ENCODE peak calls at places on chromosome 14, in ten cellular contexts. D is ovary, S is cardiac muscle cell, N is body of pancreas, E is fibroblast of the aortic adventitia, A is fibroblast of lung, U is right atrium auricular region, C is heart right ventricle, F is AG09319, Q is A549. P is an unnamed sample.

GRCh38 chr14:104146651-104147345 is 8.4 kb downstream of the KIF26A start:
- DNase-seq in D (no peak), S (no peak), N (peak), E (no peak), A (no peak), U (no peak), C (no peak), F (no peak), Q (no peak), P (peak)

GRCh38 chr14:72948481-72949138 is 22.3 kb downstream of the DCAF4 start:
- DNase-seq in D (peak), S (peak), N (peak), E (peak), A (peak), U (peak), C (peak), F (peak), Q (peak), P (peak)

GRCh38 chr14:90319634-90320541 is 11.9 kb downstream of the NRDE2 start:
- DNase-seq in D (no peak), S (no peak), N (no peak), E (no peak), A (no peak), U (no peak), C (no peak), F (no peak), Q (no peak), P (no peak)

GRCh38 chr14:63214417-63215196 is 10.4 kb downstream of the RHOJ start:
- DNase-seq in D (no peak), S (no peak), N (no peak), E (no peak), A (no peak), U (no peak), C (no peak), F (no peak), Q (no peak), P (no peak)

GRCh38 chr14:89688520-89688919 is 266.0 kb downstream of the EFCAB11 start:
- DNase-seq in D (no peak), S (peak), N (no peak), E (no peak), A (no peak), U (no peak), C (no peak), F (no peak), Q (no peak), P (no peak)

GRCh38 chr14:62710811-62711210 is 334.4 kb downstream of the KCNH5 start:
- DNase-seq in D (no peak), S (no peak), N (no peak), E (no peak), A (no peak), U (no peak), C (no peak), F (no peak), Q (no peak), P (no peak)

GRCh38 chr14:39107624-39108023 is 4.6 kb upstream of the SEC23A start:
- DNase-seq in D (no peak), S (peak), N (no peak), E (peak), A (peak), U (no peak), C (no peak), F (no peak), Q (peak), P (peak)

GRCh38 chr14:64734990-64735389 is 30.8 kb downstream of the PLEKHG3 start:
- DNase-seq in D (no peak), S (no peak), N (no peak), E (no peak), A (no peak), U (no peak), C (no peak), F (no peak), Q (no peak), P (peak)

GRCh38 chr14:77099425-77100167 is 1.5 kb downstream of the CIPC start:
- DNase-seq in D (no peak), S (peak), N (no peak), E (peak), A (peak), U (no peak), C (peak), F (peak), Q (no peak), P (no peak)

GRCh38 chr14:87179936-87180335 is 813.0 kb downstream of the GALC start:
- DNase-seq in D (no peak), S (no peak), N (no peak), E (no peak), A (peak), U (no peak), C (no peak), F (no peak), Q (no peak), P (no peak)

GRCh38 chr14:47391105-47391504 is 284.3 kb downstream of the MDGA2 start:
- DNase-seq in D (no peak), S (no peak), N (no peak), E (no peak), A (no peak), U (no peak), C (no peak), F (no peak), Q (no peak), P (no peak)

GRCh38 chr14:62162998-62163589 is 400.9 kb downstream of the SNAPC1 start:
- DNase-seq in D (no peak), S (peak), N (peak), E (peak), A (peak), U (no peak), C (no peak), F (peak), Q (peak), P (peak)

GRCh38 chr14:37587881-37588666 is 7.0 kb downstream of the FOXA1 start:
- DNase-seq in D (no peak), S (no peak), N (no peak), E (no peak), A (no peak), U (no peak), C (no peak), F (no peak), Q (peak), P (peak)

GRCh38 chr14:76715927-76716200 is 45.4 kb upstream of the VASH1 start:
- DNase-seq in D (no peak), S (no peak), N (no peak), E (no peak), A (no peak), U (no peak), C (no peak), F (no peak), Q (no peak), P (no peak)

GRCh38 chr14:63288853-63289252 is 29.9 kb downstream of the GPHB5 start:
- DNase-seq in D (no peak), S (no peak), N (no peak), E (no peak), A (peak), U (no peak), C (no peak), F (no peak), Q (no peak), P (no peak)

DNA sequence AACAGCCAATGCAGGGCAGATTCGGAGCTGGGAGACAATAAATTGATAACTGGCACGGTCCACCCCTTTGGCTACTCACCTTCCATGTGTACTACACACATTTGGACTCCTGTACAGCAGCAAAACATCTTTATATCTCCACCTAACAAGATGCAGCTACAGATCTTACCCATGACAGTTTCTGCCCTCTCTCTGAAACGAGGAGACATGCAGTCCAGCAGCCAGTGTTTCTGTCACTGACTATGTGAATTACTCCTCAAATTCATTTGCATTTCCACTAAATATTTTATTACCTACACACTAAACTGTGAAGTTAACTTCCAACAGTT is 58.7 kb upstream of the BEGAIN start:
- DNase-seq in D (no peak), S (no peak), N (no peak), E (no peak), A (no peak), U (no peak), C (no peak), F (no peak), Q (no peak), P (no peak)
- TF ChIP-seq CTCF in D (no peak), S (no peak), N (no peak), E (no peak), A (no peak), U (no peak), C (no peak), F (no peak), Q (no peak), P (no peak)

GRCh38 chr14:69500736-69501135 is 16.2 kb downstream of the PLEKHD1 start:
- DNase-seq in D (no peak), S (no peak), N (no peak), E (no peak), A (no peak), U (no peak), C (no peak), F (no peak), Q (no peak), P (no peak)
- TF ChIP-seq CTCF in D (no peak), S (no peak), N (no peak), E (no peak), A (no peak), U (no peak), C (no peak), F (no peak), Q (no peak), P (no peak)

DNA sequence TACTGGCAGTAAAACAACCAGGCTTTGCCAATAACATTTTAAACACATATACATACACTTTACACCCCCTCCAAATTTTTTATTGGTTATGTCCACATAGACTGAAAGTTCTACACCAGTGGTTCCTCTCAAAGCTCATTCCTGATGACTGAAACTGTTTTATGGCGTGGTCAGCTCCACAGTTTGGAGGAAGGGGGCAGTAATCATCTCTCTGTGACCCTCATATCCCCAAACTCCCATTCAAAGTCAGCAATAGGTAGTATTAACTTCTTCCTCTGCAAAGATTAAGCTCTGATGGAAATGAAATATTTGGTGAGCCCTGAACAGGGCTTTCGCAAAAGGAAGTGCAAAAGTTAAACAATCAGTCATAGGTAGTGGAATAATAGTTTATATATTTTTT is 55.3 kb upstream of the DAAM1 start:
- DNase-seq in D (no peak), S (peak), N (no peak), E (peak), A (peak), U (no peak), C (no peak), F (no peak), Q (no peak), P (no peak)
- TF ChIP-seq CTCF in D (no peak), S (peak), N (no peak), E (peak), A (peak), U (peak), C (no peak), F (no peak), Q (no peak), P (peak)

DNA sequence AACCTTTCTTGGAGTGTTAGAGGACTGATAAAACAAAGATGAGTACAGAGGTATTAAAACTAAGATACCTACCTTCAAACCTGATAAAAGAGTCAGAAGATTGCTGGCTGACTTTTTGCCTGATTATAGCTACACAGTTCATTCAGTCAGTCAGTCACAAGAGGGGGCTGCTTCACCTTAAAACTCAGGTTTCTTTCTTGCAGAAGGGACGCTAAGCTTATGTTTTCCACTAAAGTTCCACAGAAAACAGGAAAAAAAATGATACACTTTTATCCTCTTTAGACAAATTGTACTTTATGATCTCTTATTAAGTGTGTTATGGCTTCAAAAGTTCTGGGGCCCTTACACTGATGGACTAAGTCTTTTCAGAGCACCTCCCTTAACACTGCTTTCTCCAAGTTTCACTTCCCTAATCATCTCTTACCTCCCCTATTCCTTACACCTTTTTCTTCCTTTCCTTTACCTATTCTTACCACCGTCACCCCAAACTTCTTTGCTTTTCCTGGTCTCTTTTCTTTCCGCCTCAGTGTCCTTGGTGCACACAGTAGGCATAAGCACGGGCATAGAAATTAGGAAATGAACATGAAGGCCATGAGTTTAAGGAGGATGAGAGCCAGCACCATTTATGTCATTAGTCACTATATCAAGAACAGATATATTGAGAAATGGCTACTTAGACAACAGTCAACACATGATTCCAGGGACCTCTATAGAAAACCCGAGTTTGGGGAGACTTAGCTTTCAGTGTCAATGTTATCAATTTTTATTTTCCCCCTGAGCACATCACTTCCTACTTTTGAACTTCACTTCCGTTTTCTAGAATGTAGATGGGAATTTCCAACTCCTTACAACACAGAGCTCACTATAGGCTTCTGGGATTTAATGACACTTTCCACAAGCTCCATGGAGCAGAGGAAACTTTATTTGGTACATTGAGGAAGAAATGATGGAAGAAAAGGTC is 448.9 kb upstream of the OR4E1 start:
- DNase-seq in D (no peak), S (no peak), N (no peak), E (no peak), A (no peak), U (no peak), C (no peak), F (no peak), Q (peak), P (peak)
- TF ChIP-seq CTCF in D (no peak), S (no peak), N (no peak), E (no peak), A (peak), U (no peak), C (no peak), F (no peak), Q (no peak), P (no peak)

GRCh38 chr14:71698698-71699097 is 233.5 kb upstream of the RGS6 start:
- DNase-seq in D (no peak), S (no peak), N (no peak), E (no peak), A (no peak), U (no peak), C (no peak), F (no peak), Q (no peak), P (no peak)

GRCh38 chr14:71694888-71695505 is 237.2 kb upstream of the RGS6 start:
- DNase-seq in D (no peak), S (no peak), N (no peak), E (no peak), A (no peak), U (no peak), C (no peak), F (no peak), Q (no peak), P (no peak)

GRCh38 chr14:71693373-71693772 is 238.9 kb upstream of the RGS6 start:
- DNase-seq in D (no peak), S (peak), N (no peak), E (peak), A (peak), U (no peak), C (no peak), F (peak), Q (no peak), P (no peak)

GRCh38 chr14:71698027-71698426 is 234.2 kb upstream of the RGS6 start:
- DNase-seq in D (no peak), S (no peak), N (no peak), E (no peak), A (peak), U (no peak), C (no peak), F (no peak), Q (no peak), P (no peak)

DNA sequence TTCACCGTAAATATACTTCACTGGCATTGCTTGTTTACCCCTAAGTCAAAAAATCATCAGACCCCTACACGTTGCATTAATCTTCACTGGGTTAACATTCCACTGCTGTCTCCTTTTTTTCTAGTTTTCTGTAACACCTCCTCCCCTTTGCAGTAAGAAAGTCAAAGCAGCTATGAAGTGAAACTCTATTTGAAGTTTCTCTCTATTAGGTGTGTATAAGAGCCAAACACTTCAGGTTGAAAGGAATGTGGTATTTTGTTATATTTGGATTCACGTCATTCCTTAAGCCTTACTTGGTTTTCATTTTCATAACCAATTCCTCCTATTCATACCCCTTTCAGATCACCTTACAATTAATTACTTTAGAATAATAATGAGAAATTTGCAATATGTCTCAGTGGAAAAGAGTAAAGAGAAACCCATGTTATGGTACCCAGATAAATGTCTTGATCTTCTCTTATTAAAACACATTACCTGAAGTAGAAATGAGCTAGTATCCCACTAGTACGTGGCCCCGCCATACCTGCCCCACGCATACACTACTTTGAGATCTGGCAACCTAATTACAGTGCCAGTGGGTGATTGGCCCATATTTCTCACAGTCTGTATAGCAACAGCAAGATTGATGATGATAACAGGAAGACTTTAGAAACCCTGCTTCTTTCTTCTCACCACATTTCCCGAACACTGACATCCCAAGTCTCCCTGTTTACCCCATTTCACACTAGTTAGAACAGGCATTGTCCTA is 236.5 kb upstream of the RGS6 start:
- DNase-seq in D (no peak), S (no peak), N (no peak), E (no peak), A (peak), U (no peak), C (no peak), F (no peak), Q (no peak), P (no peak)
- TF ChIP-seq CTCF in D (no peak), S (no peak), N (no peak), E (no peak), A (no peak), U (no peak), C (no peak), F (no peak), Q (no peak), P (no peak)

DNA sequence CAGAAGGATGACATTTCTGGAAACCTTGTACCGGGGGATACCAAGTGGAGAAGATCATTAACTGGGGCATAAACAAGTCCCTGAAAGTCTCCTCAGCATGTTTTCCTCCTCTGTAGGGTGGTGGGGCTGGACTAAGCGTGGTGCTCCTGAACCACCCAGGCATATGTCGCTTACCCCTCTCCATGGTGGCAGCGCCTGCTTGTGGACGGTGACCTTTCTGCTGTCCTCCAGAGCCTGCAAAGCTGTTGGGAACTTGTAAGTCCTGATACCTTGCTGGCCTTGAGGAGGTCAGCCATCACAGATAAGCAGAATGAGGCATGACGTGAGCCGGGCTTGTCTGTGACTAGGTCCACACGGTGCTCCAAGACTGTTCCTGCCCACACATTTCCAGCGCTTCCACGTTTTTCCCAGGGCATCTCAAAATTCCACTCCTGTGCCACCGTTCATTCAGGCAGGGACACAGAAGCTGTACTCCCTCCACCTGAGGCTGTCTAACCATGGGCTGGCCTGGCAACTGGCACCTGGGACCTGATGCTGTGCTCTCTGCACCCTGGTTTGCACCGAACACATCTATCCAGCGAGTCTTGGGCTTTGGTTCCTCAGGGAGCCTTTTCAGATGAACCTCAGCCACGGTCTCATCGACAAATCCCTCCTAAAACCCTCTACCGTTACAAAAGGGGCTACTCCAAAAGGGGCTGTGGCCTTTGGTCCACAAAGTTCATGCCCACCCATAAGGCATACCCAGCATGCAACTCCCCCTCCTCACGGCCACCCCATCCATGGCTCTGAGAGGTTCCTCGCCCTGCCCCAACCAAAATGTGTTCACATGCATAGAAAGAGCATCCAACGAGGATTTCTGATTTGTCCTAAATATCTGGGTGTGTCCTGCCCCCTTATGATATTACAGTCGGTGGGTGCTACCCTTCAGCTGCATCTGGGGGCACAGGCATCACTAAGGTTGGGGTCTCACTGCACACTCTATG is 199.6 kb upstream of the DIO3 start:
- DNase-seq in D (no peak), S (no peak), N (no peak), E (no peak), A (no peak), U (no peak), C (no peak), F (no peak), Q (no peak), P (peak)
- TF ChIP-seq CTCF in D (no peak), S (no peak), N (no peak), E (no peak), A (no peak), U (no peak), C (no peak), F (no peak), Q (no peak), P (no peak)

P was measured in osteoblast.